ENCODE peak calls at places on chromosomes 2 and 18, in four cellular contexts. F is colonic mucosa, T is glutamatergic neuron, E is GM20000. L is an unnamed sample.

GRCh38 chr18:8176105-8176504 is 433.1 kb upstream of the RAB12 start:
- DNase-seq in F (no peak), E (no peak), T (no peak), L (no peak)

GRCh38 chr2:44844651-44845270 is 96.7 kb upstream of the SIX3 start:
- DNase-seq in T (no peak), F (no peak), E (no peak), L (no peak)

GRCh38 chr18:50902797-50903196 is 23.9 kb downstream of the ME2 start:
- DNase-seq in F (no peak), T (no peak), E (no peak), L (no peak)

GRCh38 chr2:39512434-39512935 is 75.4 kb upstream of the MAP4K3 start:
- DNase-seq in T (no peak), F (peak), E (no peak), L (no peak)

GRCh38 chr2:218991674-218992168 is 1.5 kb downstream of the CRYBA2 start:
- DNase-seq in T (peak), E (peak), F (no peak), L (peak)

GRCh38 chr18:8825729-8826375 is 120.5 kb downstream of the MTCL1 start:
- DNase-seq in T (no peak), E (no peak), F (no peak), L (no peak)

GRCh38 chr2:208488668-208489564 is 82.3 kb downstream of the PTH2R start:
- DNase-seq in T (no peak), E (no peak), F (no peak), L (no peak)

GRCh38 chr18:44848931-44849330 is 168.2 kb downstream of the SETBP1 start:
- DNase-seq in E (no peak), F (no peak), T (no peak), L (no peak)

GRCh38 chr2:30265441-30266015 is 34.2 kb downstream of the LBH start:
- DNase-seq in T (no peak), E (no peak), F (no peak), L (peak)

GRCh38 chr2:202099515-202099914 is 26.5 kb downstream of the KIAA2012 start:
- DNase-seq in F (no peak), T (no peak), E (no peak), L (no peak)

GRCh38 chr2:64786343-64787018 is 132.8 kb upstream of the SERTAD2 start:
- DNase-seq in F (no peak), E (no peak), T (no peak), L (no peak)

GRCh38 chr2:113831156-113831555 is 58.7 kb upstream of the ACTR3 start:
- DNase-seq in T (no peak), F (no peak), E (no peak), L (peak)

GRCh38 chr2:217263796-217264195 is 403.9 kb upstream of the TNP1 start:
- DNase-seq in T (no peak), E (no peak), F (no peak), L (no peak)

GRCh38 chr2:217258170-217258569 is 398.3 kb upstream of the TNP1 start:
- DNase-seq in T (no peak), F (no peak), E (no peak), L (no peak)

GRCh38 chr2:217260441-217261080 is 400.7 kb upstream of the TNP1 start:
- DNase-seq in E (no peak), T (no peak), F (no peak), L (no peak)

GRCh38 chr2:217262916-217263315 is 403.1 kb upstream of the TNP1 start:
- DNase-seq in T (no peak), E (no peak), F (no peak), L (no peak)

GRCh38 chr2:217261452-217261851 is 401.6 kb upstream of the TNP1 start:
- DNase-seq in T (no peak), E (no peak), F (no peak), L (no peak)
- TF ChIP-seq CTCF in T (no peak), E (no peak), F (no peak), L (no peak)

GRCh38 chr2:49255325-49256023 is 101.2 kb upstream of the FSHR start:
- DNase-seq in T (no peak), E (no peak), F (no peak), L (peak)
- TF ChIP-seq CTCF in T (no peak), E (no peak), F (no peak), L (peak)

GRCh38 chr2:222424281-222424728 is at the start of gene SGPP2:
- DNase-seq in F (peak), T (peak), E (peak), L (no peak)
- TF ChIP-seq CTCF in F (no peak), T (no peak), E (no peak), L (no peak)

GRCh38 chr2:47225061-47225783 is 70.1 kb upstream of the STPG4 start:
- DNase-seq in F (peak), T (peak), E (no peak), L (peak)

GRCh38 chr2:47222813-47223564 is 67.9 kb upstream of the STPG4 start:
- DNase-seq in F (no peak), T (no peak), E (no peak), L (no peak)

GRCh38 chr2:47223980-47224379 is 68.9 kb upstream of the STPG4 start:
- DNase-seq in E (no peak), F (no peak), T (no peak), L (no peak)

GRCh38 chr2:47227532-47228166 is 72.5 kb upstream of the STPG4 start:
- DNase-seq in E (no peak), F (no peak), T (peak), L (no peak)

GRCh38 chr2:47226124-47227040 is 71.3 kb upstream of the STPG4 start:
- DNase-seq in F (no peak), T (no peak), E (no peak), L (no peak)
- TF ChIP-seq CTCF in F (no peak), T (no peak), E (no peak), L (no peak)

GRCh38 chr18:46278481-46279465 is 174.6 kb downstream of the HAUS1 start:
- DNase-seq in F (no peak), E (no peak), T (no peak), L (peak)
- TF ChIP-seq CTCF in F (no peak), E (no peak), T (no peak), L (no peak)

GRCh38 chr18:53862921-53863320 is 361.5 kb downstream of the MBD2 start:
- DNase-seq in E (no peak), F (no peak), T (no peak), L (no peak)

GRCh38 chr18:53861185-53861584 is 363.3 kb downstream of the MBD2 start:
- DNase-seq in E (no peak), T (no peak), F (no peak), L (no peak)

GRCh38 chr18:53864758-53865157 is 359.7 kb downstream of the MBD2 start:
- DNase-seq in E (no peak), T (no peak), F (no peak), L (peak)
- TF ChIP-seq CTCF in E (no peak), T (no peak), F (no peak), L (peak)

L was measured in AG10803.